ENCODE peak calls at places on chromosomes 2 and 18, in eight cellular contexts. One of them, this sample, is unnamed.

GRCh38 chr2:98460573-98461560 is 16.2 kb downstream of the INPP4A start:
- DNase-seq in adrenal gland: no peak
- DNase-seq in A549: no peak
- DNase-seq in IMR-90: no peak
- DNase-seq in body of pancreas: no peak
- DNase-seq in esophagus squamous epithelium: no peak
- DNase-seq in transverse colon: peak; percentile 68
- DNase-seq in heart left ventricle: no peak
- DNase-seq in this sample: no peak

GRCh38 chr2:173307287-173307686 is 47.4 kb upstream of the CDCA7 start:
- DNase-seq in esophagus squamous epithelium: no peak
- DNase-seq in body of pancreas: no peak
- DNase-seq in adrenal gland: no peak
- DNase-seq in A549: no peak
- DNase-seq in IMR-90: no peak
- DNase-seq in heart left ventricle: no peak
- DNase-seq in transverse colon: no peak
- DNase-seq in this sample: no peak

GRCh38 chr18:27202771-27203170 is 17.7 kb upstream of the CHST9 start:
- DNase-seq in IMR-90: no peak
- DNase-seq in transverse colon: no peak
- DNase-seq in body of pancreas: no peak
- DNase-seq in heart left ventricle: no peak
- DNase-seq in A549: no peak
- DNase-seq in adrenal gland: no peak
- DNase-seq in esophagus squamous epithelium: no peak
- DNase-seq in this sample: no peak

GRCh38 chr2:234958746-234959395 is 7.1 kb downstream of the SH3BP4 start:
- DNase-seq in body of pancreas: no peak
- DNase-seq in esophagus squamous epithelium: no peak
- DNase-seq in heart left ventricle: no peak
- DNase-seq in A549: no peak
- DNase-seq in transverse colon: no peak
- DNase-seq in IMR-90: no peak
- DNase-seq in adrenal gland: no peak
- DNase-seq in this sample: no peak

GRCh38 chr18:11119962-11120361 is 29.4 kb downstream of the PIEZO2 start:
- DNase-seq in A549: peak; percentile 6
- DNase-seq in body of pancreas: no peak
- DNase-seq in adrenal gland: no peak
- DNase-seq in heart left ventricle: no peak
- DNase-seq in IMR-90: no peak
- DNase-seq in transverse colon: no peak
- DNase-seq in esophagus squamous epithelium: no peak
- DNase-seq in this sample: no peak

GRCh38 chr2:226031078-226031937 is 631.8 kb downstream of the NYAP2 start:
- DNase-seq in esophagus squamous epithelium: no peak
- DNase-seq in adrenal gland: peak; percentile 67
- DNase-seq in body of pancreas: peak; percentile 46
- DNase-seq in IMR-90: peak; percentile 69
- DNase-seq in heart left ventricle: peak; percentile 54
- DNase-seq in A549: peak; percentile 67
- DNase-seq in transverse colon: peak; percentile 17
- DNase-seq in this sample: peak; percentile 78

GRCh38 chr2:99772766-99773331 is 283.0 kb upstream of the REV1 start:
- DNase-seq in A549: no peak
- DNase-seq in IMR-90: no peak
- DNase-seq in heart left ventricle: no peak
- DNase-seq in adrenal gland: no peak
- DNase-seq in transverse colon: no peak
- DNase-seq in body of pancreas: no peak
- DNase-seq in esophagus squamous epithelium: no peak
- DNase-seq in this sample: no peak

GRCh38 chr2:71700880-71701397 is 247.6 kb downstream of the DYSF start:
- DNase-seq in body of pancreas: peak; percentile 31
- DNase-seq in transverse colon: peak; percentile 19
- DNase-seq in IMR-90: no peak
- DNase-seq in A549: no peak
- DNase-seq in esophagus squamous epithelium: no peak
- DNase-seq in adrenal gland: peak; percentile 31
- DNase-seq in heart left ventricle: peak; percentile 83
- DNase-seq in this sample: peak; percentile 91

GRCh38 chr2:67463810-67464209 is 66.7 kb downstream of the ETAA1 start:
- DNase-seq in body of pancreas: no peak
- DNase-seq in A549: no peak
- DNase-seq in transverse colon: no peak
- DNase-seq in heart left ventricle: no peak
- DNase-seq in esophagus squamous epithelium: no peak
- DNase-seq in IMR-90: peak; percentile 67
- DNase-seq in adrenal gland: no peak
- DNase-seq in this sample: no peak

GRCh38 chr2:226970362-226970761 is 134.5 kb downstream of the RHBDD1 start:
- DNase-seq in esophagus squamous epithelium: no peak
- DNase-seq in adrenal gland: no peak
- DNase-seq in heart left ventricle: no peak
- DNase-seq in transverse colon: no peak
- DNase-seq in A549: no peak
- DNase-seq in body of pancreas: no peak
- DNase-seq in IMR-90: no peak
- DNase-seq in this sample: no peak

GRCh38 chr2:197137234-197137633 is 173.3 kb downstream of the ANKRD44 start:
- DNase-seq in transverse colon: no peak
- DNase-seq in A549: no peak
- DNase-seq in IMR-90: peak; percentile 77
- DNase-seq in esophagus squamous epithelium: no peak
- DNase-seq in body of pancreas: no peak
- DNase-seq in adrenal gland: peak; percentile 47
- DNase-seq in heart left ventricle: no peak
- DNase-seq in this sample: no peak

GRCh38 chr2:190359896-190360376 is 16.5 kb downstream of the INPP1 start:
- DNase-seq in esophagus squamous epithelium: no peak
- DNase-seq in adrenal gland: peak; percentile 74
- DNase-seq in IMR-90: peak; percentile 76
- DNase-seq in transverse colon: peak; percentile 55
- DNase-seq in heart left ventricle: peak; percentile 59
- DNase-seq in body of pancreas: peak; percentile 65
- DNase-seq in A549: no peak
- DNase-seq in this sample: peak; percentile 80
- TF ChIP-seq POLR2A in esophagus squamous epithelium: no peak
- TF ChIP-seq POLR2A in adrenal gland: peak; percentile 39
- TF ChIP-seq POLR2A in IMR-90: no peak
- TF ChIP-seq POLR2A in transverse colon: no peak
- TF ChIP-seq POLR2A in heart left ventricle: no peak
- TF ChIP-seq POLR2A in body of pancreas: no peak
- TF ChIP-seq POLR2A in A549: no peak
- TF ChIP-seq POLR2A in this sample: peak; percentile 63

DNA sequence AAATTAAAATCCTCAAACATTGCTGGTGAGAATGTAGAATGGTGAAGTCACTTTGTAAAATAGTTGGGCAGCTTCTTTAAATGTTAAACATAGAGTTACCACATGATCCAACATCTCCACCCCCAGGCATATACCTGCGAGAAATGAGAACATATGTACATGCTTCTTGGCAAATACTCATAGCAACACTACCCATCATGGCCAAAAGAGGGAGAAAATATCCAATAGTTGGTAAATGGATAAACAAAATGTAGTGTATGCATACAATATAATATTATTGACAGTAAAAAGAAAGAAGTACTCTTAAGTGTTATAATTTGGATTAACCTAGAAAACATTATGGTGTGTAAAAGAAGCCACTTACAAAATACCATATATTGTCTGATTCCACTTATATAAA is 185.9 kb downstream of the CDH7 start:
- DNase-seq in adrenal gland: no peak
- DNase-seq in body of pancreas: no peak
- DNase-seq in A549: no peak
- DNase-seq in IMR-90: no peak
- DNase-seq in esophagus squamous epithelium: no peak
- DNase-seq in transverse colon: no peak
- DNase-seq in heart left ventricle: no peak
- DNase-seq in this sample: no peak
- TF ChIP-seq CTCF in adrenal gland: no peak
- TF ChIP-seq CTCF in body of pancreas: peak; percentile 3
- TF ChIP-seq CTCF in A549: no peak
- TF ChIP-seq CTCF in IMR-90: no peak
- TF ChIP-seq CTCF in esophagus squamous epithelium: no peak
- TF ChIP-seq CTCF in transverse colon: no peak
- TF ChIP-seq CTCF in heart left ventricle: no peak
- TF ChIP-seq CTCF in this sample: no peak

DNA sequence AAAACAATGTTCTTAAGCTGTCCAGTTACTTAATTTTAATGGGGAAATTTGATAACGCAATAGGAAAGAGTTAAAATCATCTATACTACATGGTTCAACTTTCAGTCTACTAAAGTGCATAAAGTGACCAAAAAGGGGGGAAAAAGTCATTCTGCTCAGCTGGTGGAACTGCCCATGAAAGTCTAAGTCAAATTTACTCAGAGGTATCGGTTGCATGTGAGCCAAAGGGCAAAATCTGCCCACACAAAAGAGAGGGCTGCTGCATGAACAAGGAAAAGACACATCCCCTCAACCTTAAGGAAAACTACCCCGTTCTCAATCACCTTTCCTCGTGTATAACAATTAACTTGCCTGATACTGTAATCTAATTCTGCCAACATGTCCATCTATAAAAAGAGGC is 126.1 kb downstream of the TCF4 start:
- DNase-seq in body of pancreas: no peak
- DNase-seq in A549: no peak
- DNase-seq in adrenal gland: no peak
- DNase-seq in IMR-90: no peak
- DNase-seq in esophagus squamous epithelium: no peak
- DNase-seq in heart left ventricle: no peak
- DNase-seq in transverse colon: no peak
- DNase-seq in this sample: no peak
- H3K4me1 ChIP-seq in body of pancreas: no peaks in the 10 kb centered on the region
- H3K4me1 ChIP-seq in A549: no peaks in the 10 kb centered on the region
- H3K4me1 ChIP-seq in adrenal gland: peaks cover 12% of the 10 kb centered on the region
- H3K4me1 ChIP-seq in IMR-90: peaks cover 6% of the 10 kb centered on the region
- H3K4me1 ChIP-seq in esophagus squamous epithelium: peaks cover under 1% of the 10 kb centered on the region
- H3K4me1 ChIP-seq in heart left ventricle: peaks cover 22% of the 10 kb centered on the region
- H3K4me1 ChIP-seq in transverse colon: no peaks in the 10 kb centered on the region
- H3K4me1 ChIP-seq in this sample: no peaks in the 10 kb centered on the region

DNA sequence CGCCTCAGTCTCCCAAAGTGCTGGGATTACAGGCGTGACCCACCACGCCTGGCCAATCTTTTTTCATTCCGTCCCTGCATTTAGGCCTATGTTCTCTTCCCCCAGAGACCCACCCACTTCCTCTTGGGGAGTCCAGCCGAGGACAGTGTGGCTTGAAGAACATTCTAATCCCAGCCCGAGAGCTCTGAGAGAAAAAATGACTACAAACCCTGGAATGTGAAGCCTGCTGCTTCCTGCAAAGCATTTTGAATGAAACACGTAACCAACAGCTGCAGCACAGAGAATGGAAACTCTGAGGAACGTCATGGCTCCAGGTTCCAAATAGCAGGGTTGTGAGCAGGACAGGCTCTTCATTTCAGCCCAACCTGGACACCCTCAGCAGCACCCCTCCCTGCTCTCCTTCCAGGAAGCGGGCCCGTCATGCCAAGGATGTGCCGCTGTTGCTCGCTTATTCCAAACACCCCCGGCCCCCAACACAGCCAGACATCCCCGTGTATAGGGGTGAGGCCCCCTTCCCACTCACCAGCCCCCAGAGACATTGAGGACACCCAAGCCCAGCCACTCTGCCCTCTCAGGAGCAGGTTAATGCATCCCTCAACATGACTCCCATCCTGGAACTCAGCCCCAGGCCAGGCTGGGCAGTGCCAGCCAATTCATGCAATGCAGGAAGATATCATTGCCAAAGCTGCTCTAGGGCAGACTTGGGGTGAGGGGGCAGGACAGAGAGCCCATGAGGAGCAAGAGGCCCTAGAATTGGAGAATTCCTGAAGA is 139.8 kb downstream of the ZFP36L2 start:
- DNase-seq in A549: peak; percentile 81
- DNase-seq in body of pancreas: peak; percentile 51
- DNase-seq in adrenal gland: peak; percentile 80
- DNase-seq in esophagus squamous epithelium: no peak
- DNase-seq in IMR-90: peak; percentile 100
- DNase-seq in heart left ventricle: peak; percentile 88
- DNase-seq in transverse colon: peak; percentile 47
- DNase-seq in this sample: no peak
- TF ChIP-seq POLR2A in A549: no peak
- TF ChIP-seq POLR2A in body of pancreas: no peak
- TF ChIP-seq POLR2A in adrenal gland: peak; percentile 33
- TF ChIP-seq POLR2A in esophagus squamous epithelium: no peak
- TF ChIP-seq POLR2A in IMR-90: peak; percentile 64
- TF ChIP-seq POLR2A in heart left ventricle: no peak
- TF ChIP-seq POLR2A in transverse colon: peak; percentile 12
- TF ChIP-seq POLR2A in this sample: no peak

DNA sequence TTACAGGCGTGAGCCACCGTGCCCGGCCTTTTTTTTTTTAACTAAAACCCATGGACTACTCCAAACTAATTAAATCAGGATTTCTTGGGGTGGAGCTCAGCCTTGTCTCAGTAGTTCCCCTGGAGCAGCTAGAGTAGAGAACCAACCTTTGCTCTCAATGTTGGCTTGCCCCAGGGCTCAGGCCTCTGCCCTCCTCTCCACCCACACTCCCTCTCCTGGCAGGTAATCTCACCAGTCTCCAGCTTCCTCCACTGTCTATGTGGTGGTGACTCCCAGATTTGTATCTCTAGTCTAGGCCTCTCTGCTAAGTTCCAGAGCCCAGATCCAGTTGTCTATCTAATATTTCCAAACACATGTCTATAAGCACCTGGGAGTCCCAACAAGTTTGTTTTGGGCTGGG is 9.6 kb upstream of the MTA3 start:
- DNase-seq in IMR-90: no peak
- DNase-seq in adrenal gland: no peak
- DNase-seq in transverse colon: peak; percentile 79
- DNase-seq in A549: no peak
- DNase-seq in esophagus squamous epithelium: no peak
- DNase-seq in heart left ventricle: no peak
- DNase-seq in body of pancreas: no peak
- DNase-seq in this sample: no peak
- TF ChIP-seq CTCF in IMR-90: no peak
- TF ChIP-seq CTCF in adrenal gland: no peak
- TF ChIP-seq CTCF in transverse colon: no peak
- TF ChIP-seq CTCF in A549: no peak
- TF ChIP-seq CTCF in esophagus squamous epithelium: no peak
- TF ChIP-seq CTCF in heart left ventricle: no peak
- TF ChIP-seq CTCF in body of pancreas: no peak
- TF ChIP-seq CTCF in this sample: no peak

GRCh38 chr18:55416791-55417190 is 171.2 kb downstream of the TCF4 start:
- DNase-seq in transverse colon: no peak
- DNase-seq in esophagus squamous epithelium: no peak
- DNase-seq in A549: no peak
- DNase-seq in heart left ventricle: no peak
- DNase-seq in body of pancreas: no peak
- DNase-seq in adrenal gland: no peak
- DNase-seq in IMR-90: no peak
- DNase-seq in this sample: no peak
- H3K4me1 ChIP-seq in transverse colon: peaks cover 29% of the 10 kb centered on the region
- H3K4me1 ChIP-seq in esophagus squamous epithelium: peaks cover 72% of the 10 kb centered on the region
- H3K4me1 ChIP-seq in A549: no peaks in the 10 kb centered on the region
- H3K4me1 ChIP-seq in heart left ventricle: peaks cover 48% of the 10 kb centered on the region
- H3K4me1 ChIP-seq in body of pancreas: peaks cover 5% of the 10 kb centered on the region
- H3K4me1 ChIP-seq in adrenal gland: peaks cover 14% of the 10 kb centered on the region
- H3K4me1 ChIP-seq in IMR-90: peaks cover 12% of the 10 kb centered on the region
- H3K4me1 ChIP-seq in this sample: no peaks in the 10 kb centered on the region

This sample was measured in thyroid gland.